ENCODE peak calls at places on chromosomes 16 and 17, in eight cellular contexts. P is body of pancreas, B is SHP77 treated with DMSO at 0.1 percent for 48 hours, L is left colon, R is ascending aorta, U is heart right ventricle, O is posterior cingulate gyrus, J is psoas muscle. N is an unnamed sample.

GRCh38 chr16:19294156-19294649 is 8.7 kb downstream of the CLEC19A start:
- DNase-seq in J (peak), P (peak), B (no peak), L (peak), U (peak), O (no peak), R (peak), N (peak)

GRCh38 chr16:81778861-81779539 is at the start of gene PLCG2:
- DNase-seq in U (peak), B (no peak), L (peak), P (peak), R (no peak), O (no peak), J (peak), N (peak)

GRCh38 chr17:2144701-2145100 is 89.8 kb downstream of the HIC1 start:
- DNase-seq in U (no peak), R (no peak), J (no peak), L (no peak), P (no peak), B (no peak), O (no peak), N (no peak)

GRCh38 chr17:32546031-32546444 is 59.2 kb downstream of the CDK5R1 start:
- DNase-seq in J (no peak), P (no peak), R (no peak), O (peak), L (no peak), B (no peak), U (no peak), N (no peak)

GRCh38 chr17:14198013-14198412 is 38.6 kb downstream of the CDRT15 start:
- DNase-seq in B (no peak), L (no peak), P (peak), J (no peak), O (no peak), U (peak), R (no peak), N (no peak)

GRCh38 chr17:27523712-27524111 is 67.5 kb downstream of the KSR1 start:
- DNase-seq in P (peak), B (no peak), J (no peak), U (no peak), L (no peak), R (no peak), O (no peak), N (no peak)

GRCh38 chr17:37671813-37672544 is 28.7 kb upstream of the DDX52 start:
- DNase-seq in B (no peak), J (no peak), O (no peak), L (no peak), P (no peak), R (no peak), U (no peak), N (no peak)

GRCh38 chr17:82200743-82201497 is 11.7 kb downstream of the CCDC57 start:
- DNase-seq in B (no peak), U (no peak), L (no peak), O (no peak), P (no peak), J (no peak), R (no peak), N (no peak)

GRCh38 chr17:36923814-36924221 is 13.5 kb upstream of the LHX1 start:
- DNase-seq in P (no peak), B (no peak), L (no peak), R (no peak), J (no peak), O (no peak), U (no peak), N (no peak)

GRCh38 chr16:50627419-50627818 is 53.7 kb downstream of the SNX20 start:
- DNase-seq in B (no peak), J (peak), R (no peak), L (peak), P (no peak), O (no peak), U (peak), N (peak)

GRCh38 chr16:80720759-80721470 is 83.5 kb downstream of the CDYL2 start:
- DNase-seq in O (no peak), P (no peak), J (no peak), B (no peak), L (no peak), U (no peak), R (no peak), N (no peak)

GRCh38 chr17:58382885-58383248 is 30.9 kb upstream of the SUPT4H1 start:
- DNase-seq in L (peak), U (no peak), J (no peak), O (no peak), R (no peak), B (no peak), P (no peak), N (no peak)

GRCh38 chr16:77782694-77783093 is 5.7 kb upstream of the VAT1L start:
- DNase-seq in U (no peak), R (no peak), B (no peak), O (no peak), P (no peak), J (no peak), L (no peak), N (no peak)

GRCh38 chr17:49218941-49219913 is 8.7 kb downstream of the ABI3 start:
- DNase-seq in J (peak), R (no peak), U (peak), O (no peak), L (peak), P (no peak), B (no peak), N (no peak)

GRCh38 chr17:82913304-82914043 is 73.7 kb upstream of the ZNF750 start:
- DNase-seq in P (no peak), R (no peak), J (peak), L (no peak), O (no peak), B (no peak), U (no peak), N (no peak)

GRCh38 chr17:3639981-3640596 is 3.5 kb downstream of the CTNS start:
- DNase-seq in U (no peak), L (no peak), B (no peak), J (no peak), P (peak), O (no peak), R (no peak), N (no peak)

GRCh38 chr16:15811778-15812750 is 44.8 kb downstream of the MYH11 start:
- DNase-seq in R (peak), U (no peak), L (no peak), B (no peak), O (no peak), J (no peak), P (peak), N (peak)

GRCh38 chr17:37220609-37220953 is 155.2 kb upstream of the C17orf78 start:
- DNase-seq in L (no peak), J (no peak), B (no peak), R (no peak), U (no peak), P (no peak), O (no peak), N (no peak)

GRCh38 chr17:49834118-49834743 is 13.6 kb downstream of the TAC4 start:
- DNase-seq in B (no peak), R (no peak), O (no peak), U (no peak), J (no peak), P (no peak), L (no peak), N (no peak)

GRCh38 chr17:15947976-15948752 is 3.2 kb downstream of the ADORA2B start:
- DNase-seq in J (no peak), O (no peak), B (no peak), L (peak), P (no peak), R (no peak), U (no peak), N (no peak)

GRCh38 chr16:78196527-78196926 is 97.1 kb downstream of the WWOX start:
- DNase-seq in O (no peak), R (no peak), J (no peak), B (no peak), P (no peak), L (no peak), U (no peak), N (no peak)

GRCh38 chr17:56125830-56126819 is 27.1 kb upstream of the ANKFN1 start:
- DNase-seq in B (no peak), J (no peak), U (no peak), L (no peak), R (no peak), P (peak), O (no peak), N (no peak)

GRCh38 chr17:62802531-62803205 is 5.4 kb downstream of the MARCHF10 start:
- DNase-seq in J (no peak), P (no peak), L (no peak), U (no peak), B (peak), O (no peak), R (no peak), N (no peak)

GRCh38 chr16:87407511-87408112 is 15.5 kb downstream of the MAP1LC3B start:
- DNase-seq in U (peak), P (peak), O (no peak), J (peak), B (no peak), L (no peak), R (no peak), N (peak)

GRCh38 chr16:88941933-88942909 is 34.8 kb downstream of the CBFA2T3 start:
- DNase-seq in U (peak), R (no peak), L (peak), J (peak), O (no peak), P (no peak), B (no peak), N (peak)

GRCh38 chr16:4373909-4374742 is 2.5 kb downstream of the VASN start:
- DNase-seq in R (no peak), P (peak), U (peak), B (no peak), O (no peak), L (peak), J (peak), N (peak)

N was measured in left cardiac atrium.